ENCODE peak calls at places on chromosomes 6 and 20, in nine cellular contexts. C, O, B, F, L, R, Q, M and V are unnamed samples.

GRCh38 chr6:146598785-146599405 is at the start of gene ADGB:
- DNase-seq in C (peak), O (no peak), B (no peak), F (peak), L (peak), R (peak), Q (peak), M (peak), V (peak)

GRCh38 chr6:52543729-52544324 is 33.0 kb downstream of the TRAM2 start:
- DNase-seq in C (no peak), O (no peak), B (no peak), F (no peak), L (peak), R (peak), Q (no peak), M (peak), V (no peak)

GRCh38 chr6:5403619-5404018 is 142.3 kb downstream of the FARS2 start:
- DNase-seq in C (no peak), O (no peak), B (no peak), F (no peak), L (no peak), R (no peak), Q (no peak), M (no peak), V (no peak)

GRCh38 chr20:7843613-7844012 is 96.6 kb downstream of the HAO1 start:
- DNase-seq in C (no peak), O (no peak), B (no peak), F (no peak), L (no peak), R (no peak), Q (no peak), M (no peak), V (no peak)

GRCh38 chr6:142412241-142412640 is 110.4 kb downstream of the ADGRG6 start:
- DNase-seq in C (no peak), O (no peak), B (no peak), F (no peak), L (no peak), R (no peak), Q (no peak), M (peak), V (no peak)

GRCh38 chr6:123777554-123777953 is 26.1 kb upstream of the NKAIN2 start:
- DNase-seq in C (no peak), O (no peak), B (no peak), F (no peak), L (no peak), R (no peak), Q (no peak), M (peak), V (peak)

GRCh38 chr20:6714202-6714800 is 53.2 kb upstream of the BMP2 start:
- DNase-seq in C (no peak), O (no peak), B (no peak), F (no peak), L (peak), R (no peak), Q (no peak), M (no peak), V (no peak)

GRCh38 chr6:132865364-132865763 is 51.0 kb downstream of the RPS12 start:
- DNase-seq in C (no peak), O (no peak), B (no peak), F (no peak), L (no peak), R (no peak), Q (no peak), M (no peak), V (no peak)

GRCh38 chr20:24773751-24774201 is 175.3 kb upstream of the CST7 start:
- DNase-seq in C (peak), O (no peak), B (no peak), F (no peak), L (peak), R (no peak), Q (no peak), M (no peak), V (peak)

GRCh38 chr6:151154418-151154817 is 85.3 kb upstream of the AKAP12 start:
- DNase-seq in C (no peak), O (no peak), B (no peak), F (peak), L (peak), R (peak), Q (peak), M (peak), V (peak)

GRCh38 chr6:18425218-18425617 is 38.1 kb downstream of the RNF144B start:
- DNase-seq in C (no peak), O (no peak), B (no peak), F (no peak), L (no peak), R (no peak), Q (no peak), M (no peak), V (no peak)

GRCh38 chr6:130027948-130028347 is 9.6 kb downstream of the L3MBTL3 start:
- DNase-seq in C (no peak), O (no peak), B (no peak), F (no peak), L (no peak), R (no peak), Q (no peak), M (no peak), V (no peak)

GRCh38 chr20:13552061-13552460 is 86.7 kb downstream of the TASP1 start:
- DNase-seq in C (no peak), O (no peak), B (no peak), F (no peak), L (peak), R (no peak), Q (no peak), M (no peak), V (no peak)

GRCh38 chr20:13549451-13549850 is 89.3 kb downstream of the TASP1 start:
- DNase-seq in C (no peak), O (no peak), B (no peak), F (no peak), L (no peak), R (no peak), Q (no peak), M (peak), V (no peak)

GRCh38 chr20:13545755-13546154 is 93.0 kb downstream of the TASP1 start:
- DNase-seq in C (no peak), O (no peak), B (no peak), F (no peak), L (no peak), R (no peak), Q (no peak), M (no peak), V (no peak)

GRCh38 chr20:13543783-13544182 is 94.9 kb downstream of the TASP1 start:
- DNase-seq in C (no peak), O (no peak), B (no peak), F (no peak), L (no peak), R (no peak), Q (no peak), M (no peak), V (no peak)

GRCh38 chr20:13546497-13547131 is 92.1 kb downstream of the TASP1 start:
- DNase-seq in C (peak), O (peak), B (no peak), F (peak), L (peak), R (peak), Q (peak), M (peak), V (peak)
- TF ChIP-seq CTCF in C (peak), O (peak), B (peak), F (peak), L (peak), R (peak), Q (peak), M (peak), V (peak)

GRCh38 chr20:50144362-50144761 is 9.2 kb downstream of the PEDS1 start:
- DNase-seq in C (peak), O (no peak), B (no peak), F (no peak), L (peak), R (no peak), Q (no peak), M (peak), V (peak)
- H3K27ac ChIP-seq in C (peak), O (no peak), B (peak), F (no peak), L (peak), R (no peak), Q (peak), M (peak), V (peak)

GRCh38 chr6:38279423-38279822 is 360.3 kb downstream of the BTBD9 start:
- DNase-seq in C (no peak), O (no peak), B (no peak), F (no peak), L (no peak), R (no peak), Q (no peak), M (no peak), V (no peak)
- TF ChIP-seq CTCF in C (no peak), O (peak), B (no peak), F (no peak), L (no peak), R (no peak), Q (no peak), M (no peak), V (no peak)

GRCh38 chr20:64043768-64044167 is 5.7 kb downstream of the SOX18 start:
- DNase-seq in C (no peak), O (no peak), B (no peak), F (no peak), L (no peak), R (no peak), Q (no peak), M (peak), V (no peak)

GRCh38 chr20:64041040-64041780 is 5.2 kb downstream of the C20orf204 start:
- DNase-seq in C (no peak), O (no peak), B (no peak), F (no peak), L (no peak), R (no peak), Q (no peak), M (peak), V (no peak)

GRCh38 chr20:64039293-64040160 is 3.5 kb downstream of the C20orf204 start:
- DNase-seq in C (no peak), O (no peak), B (no peak), F (no peak), L (no peak), R (no peak), Q (no peak), M (peak), V (no peak)

GRCh38 chr20:64040231-64041039 is 4.5 kb downstream of the C20orf204 start:
- DNase-seq in C (no peak), O (no peak), B (no peak), F (no peak), L (no peak), R (no peak), Q (no peak), M (no peak), V (no peak)

DNA sequence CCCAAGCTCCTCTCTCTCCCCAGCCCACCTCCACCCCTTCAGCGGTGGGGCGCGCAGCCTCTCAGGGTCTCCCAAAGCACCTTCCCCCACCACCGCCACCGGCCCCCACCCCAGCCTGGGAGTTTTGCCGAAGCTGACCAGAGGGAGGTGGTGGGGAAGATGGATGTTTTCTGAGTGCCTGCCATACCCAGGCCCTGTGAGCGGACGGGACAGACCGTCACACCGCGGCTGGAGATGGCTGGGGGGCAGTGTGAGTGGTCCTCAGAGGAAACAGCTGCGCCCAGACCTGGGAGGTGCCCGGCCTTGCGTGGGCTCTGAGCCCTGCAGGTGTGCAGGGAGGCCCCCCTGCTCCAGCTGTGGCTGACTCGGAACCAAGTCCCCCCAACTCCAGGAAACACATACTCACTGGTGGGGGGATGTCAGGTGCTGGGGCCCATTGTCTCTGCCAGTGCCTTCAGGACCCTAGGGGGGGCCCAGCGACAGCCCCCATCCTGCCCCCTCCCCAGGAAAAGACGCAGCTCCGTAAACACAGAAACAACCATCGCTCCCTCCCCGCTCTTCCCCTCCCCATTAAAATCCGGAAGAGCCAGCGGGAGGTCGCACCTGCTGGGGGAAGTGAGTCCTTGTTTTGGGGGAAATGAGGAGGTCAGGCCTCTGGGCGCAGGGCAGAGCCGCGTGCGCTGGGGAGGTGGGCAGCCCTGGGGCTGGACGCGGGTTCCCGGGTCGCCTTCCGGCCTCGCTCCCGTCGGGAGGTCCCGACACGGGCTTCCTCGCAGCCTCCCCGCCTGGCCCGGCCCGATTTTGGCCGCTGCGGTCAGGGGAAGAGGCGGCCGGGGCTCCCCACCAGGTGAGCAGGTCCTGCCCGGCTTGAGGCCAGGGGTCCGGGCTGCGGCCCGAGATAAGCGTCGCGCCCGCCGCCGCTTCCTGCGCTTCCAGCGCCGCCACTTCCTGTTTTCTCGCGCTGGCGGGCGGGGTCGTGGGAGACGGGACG is 6.1 kb downstream of the C20orf204 start:
- DNase-seq in C (no peak), O (no peak), B (no peak), F (no peak), L (no peak), R (no peak), Q (no peak), M (peak), V (no peak)
- H3K27ac ChIP-seq in C (no peak), O (no peak), B (peak), F (peak), L (peak), R (no peak), Q (no peak), M (peak), V (peak)

GRCh38 chr6:87472525-87473418 is at the start of gene SLC35A1:
- DNase-seq in C (peak), O (peak), B (peak), F (peak), L (peak), R (peak), Q (peak), M (peak), V (peak)
- TF ChIP-seq CTCF in C (peak), O (no peak), B (peak), F (peak), L (no peak), R (peak), Q (no peak), M (no peak), V (no peak)

GRCh38 chr6:16758163-16758975 is 2.9 kb downstream of the ATXN1 start:
- DNase-seq in C (no peak), O (no peak), B (no peak), F (no peak), L (no peak), R (no peak), Q (no peak), M (no peak), V (no peak)

GRCh38 chr6:16754864-16755263 is 6.4 kb downstream of the ATXN1 start:
- DNase-seq in C (no peak), O (no peak), B (no peak), F (no peak), L (peak), R (no peak), Q (no peak), M (no peak), V (no peak)

GRCh38 chr6:16755544-16755943 is 5.7 kb downstream of the ATXN1 start:
- DNase-seq in C (no peak), O (no peak), B (no peak), F (no peak), L (no peak), R (no peak), Q (no peak), M (no peak), V (no peak)

GRCh38 chr6:16757332-16757731 is 3.9 kb downstream of the ATXN1 start:
- DNase-seq in C (no peak), O (no peak), B (no peak), F (no peak), L (no peak), R (no peak), Q (no peak), M (no peak), V (no peak)

GRCh38 chr6:16756660-16757270 is 4.5 kb downstream of the ATXN1 start:
- DNase-seq in C (no peak), O (no peak), B (no peak), F (no peak), L (no peak), R (no peak), Q (no peak), M (no peak), V (no peak)
- H3K27ac ChIP-seq in C (peak), O (no peak), B (no peak), F (no peak), L (no peak), R (no peak), Q (no peak), M (no peak), V (no peak)

GRCh38 chr6:170291271-170292110 is 613 bp upstream of the DLL1 start:
- DNase-seq in C (peak), O (no peak), B (no peak), F (peak), L (no peak), R (peak), Q (no peak), M (peak), V (no peak)

GRCh38 chr6:170293881-170294755 is 3.2 kb upstream of the DLL1 start:
- DNase-seq in C (no peak), O (no peak), B (no peak), F (no peak), L (no peak), R (no peak), Q (no peak), M (no peak), V (no peak)

GRCh38 chr6:170292111-170292777 is 1.4 kb upstream of the DLL1 start:
- DNase-seq in C (peak), O (no peak), B (no peak), F (no peak), L (no peak), R (no peak), Q (no peak), M (peak), V (no peak)

GRCh38 chr6:170293411-170293844 is 2.5 kb upstream of the DLL1 start:
- DNase-seq in C (no peak), O (no peak), B (no peak), F (no peak), L (no peak), R (no peak), Q (no peak), M (no peak), V (no peak)

GRCh38 chr6:170292778-170293164 is 1.9 kb upstream of the DLL1 start:
- DNase-seq in C (no peak), O (peak), B (no peak), F (no peak), L (peak), R (no peak), Q (no peak), M (no peak), V (no peak)
- TF ChIP-seq CTCF in C (peak), O (peak), B (peak), F (peak), L (peak), R (peak), Q (no peak), M (no peak), V (peak)